ENCODE peak calls at places on chromosomes 11 and 22, in seven cellular contexts. B is GM23338, R is OCI-LY7, H is GM23248, G is HCT116, T is hepatocyte, S is PC-3. I is an unnamed sample. For H4K20me1, the result is how much of the 10 kb centered on the place peaks cover.

GRCh38 chr22:48704335-48704734 is 1123.3 kb downstream of the BRD1 start:
- DNase-seq in T (no peak), H (no peak), S (no peak), R (no peak), B (no peak), G (no peak), I (no peak)

GRCh38 chr11:117744471-117745280 is 52.3 kb downstream of the DSCAML1 start:
- DNase-seq in H (no peak), G (no peak), B (no peak), S (no peak), R (no peak), T (no peak), I (no peak)

GRCh38 chr11:121688860-121689614 is 236.3 kb upstream of the SORL1-AS1 start:
- DNase-seq in B (peak), G (peak), R (no peak), H (no peak), T (no peak), S (peak), I (no peak)

GRCh38 chr11:34926101-34926830 is 9.8 kb downstream of the PDHX start:
- DNase-seq in H (peak), G (peak), S (peak), T (peak), B (peak), R (peak), I (peak)

GRCh38 chr11:10305964-10306918 is 1.4 kb downstream of the ADM start:
- DNase-seq in H (peak), T (peak), S (peak), R (no peak), G (no peak), B (peak), I (peak)

GRCh38 chr11:114111369-114112042 is 52.0 kb downstream of the ZBTB16 start:
- DNase-seq in B (no peak), S (no peak), H (no peak), R (no peak), T (no peak), G (no peak), I (no peak)

GRCh38 chr11:12787847-12788246 is 113.6 kb downstream of the TEAD1 start:
- DNase-seq in S (peak), B (no peak), H (peak), G (no peak), T (no peak), R (no peak), I (no peak)

GRCh38 chr22:39362271-39362670 is 12.5 kb downstream of the SYNGR1 start:
- DNase-seq in R (no peak), B (peak), T (no peak), S (no peak), H (peak), G (no peak), I (no peak)

GRCh38 chr11:20113147-20113435 is 47.2 kb downstream of the DBX1 start:
- DNase-seq in S (no peak), G (no peak), H (no peak), B (no peak), T (no peak), R (no peak), I (no peak)

DNA sequence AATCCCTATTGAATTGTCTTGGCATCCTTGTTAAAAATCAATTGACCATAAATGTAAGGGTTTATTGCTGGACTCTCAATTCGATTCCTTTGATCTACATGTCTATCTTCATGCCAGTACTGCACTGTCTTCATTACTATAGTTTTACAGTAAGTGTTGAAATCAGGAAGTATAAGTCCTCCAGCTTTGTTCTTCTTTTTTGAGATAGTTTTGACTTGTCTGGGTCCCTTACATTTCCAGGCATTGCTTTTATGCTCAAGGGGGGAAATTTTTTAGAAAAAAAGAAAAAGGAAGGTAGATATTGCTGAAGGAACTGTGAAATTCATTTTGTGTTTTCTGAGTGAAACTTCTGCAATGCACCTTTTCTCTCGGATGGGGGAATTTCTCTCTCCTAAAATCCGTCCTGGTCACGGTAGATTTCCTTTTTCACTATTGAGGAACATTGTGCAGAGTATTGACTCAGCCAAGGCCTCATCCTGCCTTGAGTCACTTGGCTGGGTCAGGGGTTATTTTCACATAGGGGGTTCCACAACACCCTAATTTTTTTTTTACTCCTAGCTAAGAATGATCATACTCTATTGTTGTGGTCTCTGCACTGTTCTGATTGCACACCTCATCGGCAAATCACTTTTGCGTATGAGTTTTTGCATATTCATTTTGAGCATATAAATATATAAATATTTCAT is 2.8 kb upstream of the ACER3 start:
- DNase-seq in G (no peak), H (no peak), B (no peak), R (no peak), T (no peak), S (no peak), I (no peak)
- H2AFZ ChIP-seq in G (no peak), H (no peak), B (peak), R (no peak), T (no peak), S (no peak), I (no peak)

DNA sequence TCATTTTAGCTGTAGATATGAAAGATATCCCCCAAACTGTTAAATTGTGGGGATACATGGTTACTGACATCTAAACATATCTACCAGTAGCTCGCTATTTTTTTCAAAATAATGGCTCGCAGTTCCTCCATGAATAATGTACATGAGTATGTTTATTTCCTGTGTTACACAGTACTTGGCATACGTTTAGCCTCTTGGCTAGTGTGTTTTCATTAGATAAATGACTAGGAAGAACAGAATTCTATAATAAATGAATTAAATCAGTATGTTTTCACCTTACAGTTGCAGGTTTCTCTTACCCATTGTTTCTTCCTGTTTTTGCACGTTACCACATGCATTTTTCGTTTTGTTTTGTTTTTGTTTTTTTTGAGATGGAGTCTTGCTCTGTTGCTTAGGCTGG is 21.8 kb downstream of the RNF169 start:
- DNase-seq in B (no peak), T (no peak), H (no peak), G (no peak), S (no peak), R (no peak), I (no peak)
- H4K20me1 ChIP-seq in B (under half), T (under half), H (under half), G (under half), S (under half), R (under half), I (under half)

DNA sequence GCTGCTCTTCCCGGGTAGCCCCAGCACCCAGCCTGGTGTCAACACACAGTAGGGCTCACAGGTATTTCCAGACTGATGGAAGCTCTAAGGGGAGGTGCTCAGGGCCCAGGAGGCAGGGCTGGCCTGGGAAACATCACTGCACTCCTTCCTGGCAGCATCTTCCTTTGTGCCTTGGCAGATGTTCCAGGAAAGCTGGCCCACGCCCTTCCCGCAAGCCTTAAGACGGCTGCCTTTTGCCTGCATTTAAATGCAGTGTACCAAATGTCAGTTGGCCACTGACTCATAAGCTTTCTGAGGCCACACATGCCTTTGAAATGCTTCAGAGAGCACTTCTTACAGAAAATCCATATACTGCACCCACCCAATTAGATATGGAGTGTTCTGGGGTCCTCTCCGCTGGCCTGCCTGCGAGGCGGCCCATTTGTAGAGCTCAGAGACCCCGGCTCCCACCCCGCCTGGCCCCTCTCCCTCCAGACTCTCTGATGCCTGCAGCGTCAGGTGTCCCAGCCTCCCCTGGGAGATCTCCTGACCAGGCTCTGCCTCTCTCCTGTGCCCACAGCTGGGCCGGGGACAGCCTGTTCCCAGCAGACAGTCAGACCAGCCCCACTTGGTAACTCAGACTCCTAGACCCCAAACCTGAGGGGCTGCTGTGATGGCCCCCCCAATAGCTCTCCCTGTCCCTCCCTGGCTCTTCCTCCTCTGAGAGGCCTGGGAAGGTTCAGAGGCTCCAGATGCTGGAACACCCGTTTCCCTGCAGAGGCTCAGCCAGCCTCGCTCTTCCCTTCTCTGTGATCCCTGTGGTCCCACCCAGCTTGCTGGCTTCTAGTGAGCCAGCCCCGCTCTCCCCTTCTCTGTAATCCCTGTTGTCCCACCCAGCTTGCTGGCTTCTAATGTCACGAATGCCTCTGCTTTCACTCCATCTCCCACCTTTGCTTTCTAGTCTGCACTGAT is 47.6 kb upstream of the THY1 start:
- DNase-seq in H (peak), B (no peak), R (no peak), G (no peak), S (peak), T (no peak), I (no peak)
- TF ChIP-seq EZH2phosphoT487 in H (no peak), B (no peak), R (no peak), G (no peak), S (no peak), T (no peak), I (no peak)

DNA sequence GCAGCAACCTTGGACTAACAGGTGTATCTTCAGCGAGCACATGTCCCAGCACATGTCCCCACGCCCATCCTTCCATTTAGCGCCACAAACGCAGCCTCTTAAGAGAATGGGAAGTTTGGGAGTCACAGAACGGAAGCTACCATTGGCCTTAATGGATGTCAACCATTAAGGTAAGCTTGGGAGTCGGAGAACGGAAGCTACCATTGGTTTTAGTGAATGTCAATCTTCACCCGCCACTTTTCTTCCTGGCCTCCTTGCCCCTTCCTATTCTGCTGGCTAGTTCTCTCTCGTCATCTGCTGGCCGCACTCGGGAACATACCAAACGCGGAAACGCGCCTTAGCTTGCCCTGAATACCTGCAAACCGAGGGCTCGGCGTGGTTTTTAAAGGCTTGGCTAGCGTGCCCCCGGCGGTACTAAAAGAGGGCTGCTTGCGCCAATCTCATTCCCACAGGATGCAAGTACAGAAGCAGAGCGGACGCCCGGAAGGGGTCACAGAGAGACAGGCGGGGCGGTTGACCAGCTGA is 24.3 kb downstream of the GLYATL1 start:
- DNase-seq in R (no peak), B (peak), T (peak), S (no peak), H (peak), G (no peak), I (no peak)
- H2AFZ ChIP-seq in R (no peak), B (peak), T (peak), S (no peak), H (peak), G (no peak), I (no peak)

GRCh38 chr22:45966320-45966891 is 10.6 kb downstream of the WNT7B start:
- DNase-seq in H (no peak), S (no peak), B (no peak), R (no peak), G (no peak), T (no peak), I (peak)

GRCh38 chr22:45964372-45964771 is 12.6 kb downstream of the WNT7B start:
- DNase-seq in S (no peak), G (no peak), H (no peak), R (no peak), T (no peak), B (no peak), I (no peak)

GRCh38 chr22:45963821-45964220 is 13.1 kb downstream of the WNT7B start:
- DNase-seq in B (no peak), S (no peak), G (no peak), T (no peak), H (no peak), R (no peak), I (no peak)

GRCh38 chr22:45965565-45965962 is 11.4 kb downstream of the WNT7B start:
- DNase-seq in R (no peak), B (no peak), S (no peak), T (no peak), H (no peak), G (no peak), I (no peak)

DNA sequence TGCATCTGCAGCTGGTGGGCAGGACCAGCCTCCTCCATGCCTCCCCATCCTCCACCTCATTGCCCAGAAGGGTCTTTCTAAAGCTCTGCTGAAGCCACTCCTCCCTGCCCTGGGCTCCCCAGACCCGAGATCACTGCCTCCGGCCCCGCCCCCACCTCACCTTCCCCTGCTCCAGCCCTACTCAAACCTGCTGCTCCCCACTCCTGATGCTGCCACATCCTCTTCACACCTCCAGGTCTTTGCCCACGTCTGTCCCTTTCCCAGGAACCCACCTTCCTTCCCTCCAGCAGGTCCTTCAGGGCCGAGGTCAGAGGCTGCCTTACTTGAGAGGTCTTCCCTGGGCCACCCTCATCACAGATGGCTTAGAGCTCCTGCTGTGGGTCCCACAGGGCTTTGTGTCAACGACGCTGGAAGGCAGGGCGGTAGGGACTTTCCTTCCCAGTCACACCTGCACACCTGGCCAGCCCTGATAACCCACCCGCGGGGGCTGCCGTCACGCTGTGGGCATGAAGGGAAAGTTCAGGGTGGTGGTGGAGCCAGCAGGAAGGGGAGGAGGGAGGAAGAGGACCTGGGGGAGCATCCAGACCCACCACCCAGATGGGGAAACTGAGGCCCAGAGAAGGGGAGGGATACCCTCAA is 11.9 kb downstream of the WNT7B start:
- DNase-seq in H (no peak), T (no peak), G (no peak), S (no peak), R (no peak), B (no peak), I (no peak)
- H4K20me1 ChIP-seq in H (under half), T (under half), G (under half), S (under half), R (under half), B (under half), I (under half)

GRCh38 chr11:59553323-59553722 is 42.0 kb downstream of the OR4D9 start:
- DNase-seq in B (no peak), H (no peak), S (no peak), T (no peak), G (no peak), R (no peak), I (no peak)

GRCh38 chr11:59552844-59553243 is 41.5 kb downstream of the OR4D9 start:
- DNase-seq in G (no peak), S (no peak), H (no peak), B (no peak), R (no peak), T (no peak), I (no peak)

GRCh38 chr11:59550842-59551650 is 39.7 kb downstream of the OR4D9 start:
- DNase-seq in B (peak), H (peak), S (peak), G (peak), R (peak), T (peak), I (peak)

GRCh38 chr11:59550368-59550841 is 39.1 kb downstream of the OR4D9 start:
- DNase-seq in G (peak), R (peak), B (peak), H (peak), S (peak), T (peak), I (peak)

DNA sequence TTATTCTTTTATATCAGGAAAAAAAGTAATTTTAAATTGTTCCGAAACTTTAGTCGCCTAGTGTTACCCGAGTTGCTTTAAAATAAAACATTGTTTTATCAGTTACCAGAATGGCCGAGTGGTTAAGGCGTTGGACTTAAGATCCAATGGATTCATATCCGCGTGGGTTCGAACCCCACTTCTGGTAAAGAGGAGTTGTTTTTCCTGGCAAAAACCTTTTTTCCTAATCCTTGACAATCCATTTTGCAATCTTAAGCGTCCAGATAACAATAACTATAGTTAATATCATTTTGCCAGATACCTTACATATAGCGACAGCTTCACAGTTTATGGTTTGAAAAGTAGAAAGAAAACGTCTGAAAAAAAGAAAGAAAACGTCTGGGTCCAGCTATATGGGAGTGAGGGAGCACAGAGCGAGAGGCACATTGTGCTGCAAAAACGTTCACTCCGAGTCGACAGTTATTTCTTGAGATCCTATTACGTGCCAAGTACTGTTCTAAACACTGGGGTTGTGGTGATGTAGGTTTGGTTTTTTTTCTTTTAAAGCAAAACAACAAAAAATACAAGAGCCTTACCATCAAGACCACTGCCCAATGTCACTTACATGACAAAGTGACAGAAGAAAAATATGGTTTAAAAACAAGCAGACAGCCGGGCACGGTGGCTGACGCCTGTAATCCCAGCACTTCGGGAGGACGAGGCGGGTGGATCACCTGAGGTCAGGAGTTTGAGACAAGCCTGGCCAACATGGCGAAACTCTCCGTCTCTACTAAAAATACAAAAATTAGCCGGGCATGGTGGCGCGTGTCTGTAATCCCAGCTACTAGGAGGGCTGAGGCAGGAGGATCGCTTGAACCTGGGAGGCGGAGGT is 40.5 kb downstream of the OR4D9 start:
- DNase-seq in R (peak), B (peak), T (peak), S (peak), H (peak), G (peak), I (no peak)
- TF ChIP-seq EZH2phosphoT487 in R (no peak), B (no peak), T (no peak), S (no peak), H (no peak), G (no peak), I (no peak)

DNA sequence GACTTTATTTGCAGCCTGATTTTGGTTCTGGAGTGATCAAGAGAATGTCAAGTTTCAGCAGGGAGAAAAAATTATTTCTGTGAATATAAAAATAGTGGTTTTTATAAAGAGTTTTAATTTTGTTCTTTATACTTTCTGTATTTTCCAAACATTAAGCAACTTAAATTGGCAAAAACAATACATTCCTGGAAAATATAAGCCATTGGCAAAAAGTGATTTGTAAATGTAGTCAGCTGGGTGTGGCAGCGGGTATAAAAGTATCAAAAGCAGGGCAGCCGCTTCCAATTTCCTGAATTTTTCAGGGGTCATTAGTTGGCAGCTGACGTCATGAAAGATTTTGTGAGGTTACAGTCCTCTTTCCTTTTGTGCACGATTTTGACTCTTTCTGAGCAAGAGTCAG is at the start of gene OOSP3:
- DNase-seq in B (no peak), H (no peak), S (no peak), R (no peak), T (no peak), G (no peak), I (no peak)
- H2AFZ ChIP-seq in B (no peak), H (no peak), S (no peak), R (no peak), T (no peak), G (no peak), I (no peak)

DNA sequence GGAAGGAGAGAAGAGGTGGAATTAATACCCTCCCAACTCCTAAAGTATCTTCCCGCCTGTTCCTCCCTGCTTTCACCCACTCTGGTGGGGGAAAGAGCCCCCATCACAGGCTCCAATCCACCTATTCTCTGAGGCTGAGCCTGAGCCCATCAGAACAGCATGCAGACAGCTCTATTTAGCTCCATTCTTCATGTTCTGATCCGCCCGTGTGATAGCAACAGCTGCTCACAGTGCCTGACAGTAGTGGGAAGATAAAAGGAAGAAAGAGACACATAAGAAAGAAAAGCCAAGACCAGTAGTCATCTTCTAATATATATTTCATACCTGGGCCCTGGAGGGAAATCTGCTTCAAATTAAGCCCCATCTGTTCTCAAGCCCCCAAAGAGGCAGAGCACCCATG is 80.3 kb upstream of the AKIP1 start:
- DNase-seq in B (no peak), T (no peak), R (no peak), G (no peak), S (no peak), H (no peak), I (no peak)
- H4K20me1 ChIP-seq in B (under half), T (under half), R (under half), G (under half), S (under half), H (under half), I (under half)

GRCh38 chr11:70303070-70303469 is 32.6 kb downstream of the PPFIA1 start:
- DNase-seq in R (no peak), H (peak), B (no peak), G (no peak), T (no peak), S (peak), I (no peak)
- TF ChIP-seq EZH2phosphoT487 in R (no peak), H (no peak), B (no peak), G (no peak), T (no peak), S (no peak), I (no peak)